ENCODE peak calls at places on chromosomes 5 and 9, in four cellular contexts. One of them, this sample, is unnamed.

GRCh38 chr9:101582593-101582992 is 12.2 kb downstream of the PPP3R2 start:
- DNase-seq in effector CD4-positive, alpha-beta T cell: no peak
- DNase-seq in activated CD4-positive, alpha-beta T cell treated with anti-CD3 and anti-CD28 coated beads, Interleukin-2, amount 50 U/mL, for 1 hour: no peak
- DNase-seq in M059J: peak
- DNase-seq in this sample: no peak

GRCh38 chr5:134551891-134552290 is 26.4 kb downstream of the JADE2 start:
- DNase-seq in effector CD4-positive, alpha-beta T cell: no peak
- DNase-seq in activated CD4-positive, alpha-beta T cell treated with anti-CD3 and anti-CD28 coated beads, Interleukin-2, amount 50 U/mL, for 1 hour: no peak
- DNase-seq in M059J: peak
- DNase-seq in this sample: no peak

GRCh38 chr9:92647671-92648446 is 22.1 kb downstream of the IPPK start:
- DNase-seq in effector CD4-positive, alpha-beta T cell: no peak
- DNase-seq in activated CD4-positive, alpha-beta T cell treated with anti-CD3 and anti-CD28 coated beads, Interleukin-2, amount 50 U/mL, for 1 hour: no peak
- DNase-seq in M059J: no peak
- DNase-seq in this sample: no peak

GRCh38 chr9:114098021-114098659 is 952 bp downstream of the KIF12 start:
- DNase-seq in effector CD4-positive, alpha-beta T cell: no peak
- DNase-seq in activated CD4-positive, alpha-beta T cell treated with anti-CD3 and anti-CD28 coated beads, Interleukin-2, amount 50 U/mL, for 1 hour: no peak
- DNase-seq in M059J: peak
- DNase-seq in this sample: no peak

GRCh38 chr9:113343732-113344231 is 3.7 kb upstream of the WDR31 start:
- DNase-seq in effector CD4-positive, alpha-beta T cell: no peak
- DNase-seq in activated CD4-positive, alpha-beta T cell treated with anti-CD3 and anti-CD28 coated beads, Interleukin-2, amount 50 U/mL, for 1 hour: no peak
- DNase-seq in M059J: peak
- DNase-seq in this sample: no peak

GRCh38 chr5:176823869-176824412 is 13.6 kb downstream of the UNC5A start:
- DNase-seq in effector CD4-positive, alpha-beta T cell: no peak
- DNase-seq in activated CD4-positive, alpha-beta T cell treated with anti-CD3 and anti-CD28 coated beads, Interleukin-2, amount 50 U/mL, for 1 hour: no peak
- DNase-seq in M059J: no peak
- DNase-seq in this sample: no peak

GRCh38 chr5:141513021-141513626 is 24.2 kb downstream of the PCDHGC5 start:
- DNase-seq in effector CD4-positive, alpha-beta T cell: no peak
- DNase-seq in activated CD4-positive, alpha-beta T cell treated with anti-CD3 and anti-CD28 coated beads, Interleukin-2, amount 50 U/mL, for 1 hour: peak
- DNase-seq in M059J: peak
- DNase-seq in this sample: no peak

GRCh38 chr5:149517461-149518122 is 33.6 kb downstream of the CSNK1A1 start:
- DNase-seq in effector CD4-positive, alpha-beta T cell: no peak
- DNase-seq in activated CD4-positive, alpha-beta T cell treated with anti-CD3 and anti-CD28 coated beads, Interleukin-2, amount 50 U/mL, for 1 hour: no peak
- DNase-seq in M059J: no peak
- DNase-seq in this sample: no peak

GRCh38 chr5:107812570-107813141 is 141.9 kb upstream of the EFNA5 start:
- DNase-seq in effector CD4-positive, alpha-beta T cell: no peak
- DNase-seq in activated CD4-positive, alpha-beta T cell treated with anti-CD3 and anti-CD28 coated beads, Interleukin-2, amount 50 U/mL, for 1 hour: no peak
- DNase-seq in M059J: peak
- DNase-seq in this sample: no peak

GRCh38 chr9:129333961-129334743 is 156.1 kb upstream of the IER5L start:
- DNase-seq in effector CD4-positive, alpha-beta T cell: no peak
- DNase-seq in activated CD4-positive, alpha-beta T cell treated with anti-CD3 and anti-CD28 coated beads, Interleukin-2, amount 50 U/mL, for 1 hour: peak
- DNase-seq in M059J: peak
- DNase-seq in this sample: no peak

GRCh38 chr5:158978061-158978745 is 121.5 kb downstream of the EBF1 start:
- DNase-seq in effector CD4-positive, alpha-beta T cell: no peak
- DNase-seq in activated CD4-positive, alpha-beta T cell treated with anti-CD3 and anti-CD28 coated beads, Interleukin-2, amount 50 U/mL, for 1 hour: no peak
- DNase-seq in M059J: peak
- DNase-seq in this sample: no peak

GRCh38 chr5:129031886-129032683 is 62.5 kb upstream of the ISOC1 start:
- DNase-seq in effector CD4-positive, alpha-beta T cell: no peak
- DNase-seq in activated CD4-positive, alpha-beta T cell treated with anti-CD3 and anti-CD28 coated beads, Interleukin-2, amount 50 U/mL, for 1 hour: no peak
- DNase-seq in M059J: no peak
- DNase-seq in this sample: no peak

GRCh38 chr9:26142631-26143030 is 464.4 kb upstream of the TUSC1 start:
- DNase-seq in effector CD4-positive, alpha-beta T cell: no peak
- DNase-seq in activated CD4-positive, alpha-beta T cell treated with anti-CD3 and anti-CD28 coated beads, Interleukin-2, amount 50 U/mL, for 1 hour: no peak
- DNase-seq in M059J: no peak
- DNase-seq in this sample: no peak

GRCh38 chr9:18071651-18072060 is 402.3 kb upstream of the ADAMTSL1 start:
- DNase-seq in effector CD4-positive, alpha-beta T cell: no peak
- DNase-seq in activated CD4-positive, alpha-beta T cell treated with anti-CD3 and anti-CD28 coated beads, Interleukin-2, amount 50 U/mL, for 1 hour: no peak
- DNase-seq in M059J: peak
- DNase-seq in this sample: no peak

GRCh38 chr9:125483697-125484096 is 222.1 kb downstream of the GAPVD1 start:
- DNase-seq in effector CD4-positive, alpha-beta T cell: no peak
- DNase-seq in activated CD4-positive, alpha-beta T cell treated with anti-CD3 and anti-CD28 coated beads, Interleukin-2, amount 50 U/mL, for 1 hour: no peak
- DNase-seq in M059J: no peak
- DNase-seq in this sample: no peak

GRCh38 chr5:164235176-164235914 is 729.9 kb downstream of the MAT2B start:
- DNase-seq in effector CD4-positive, alpha-beta T cell: no peak
- DNase-seq in activated CD4-positive, alpha-beta T cell treated with anti-CD3 and anti-CD28 coated beads, Interleukin-2, amount 50 U/mL, for 1 hour: no peak
- DNase-seq in M059J: peak
- DNase-seq in this sample: no peak

GRCh38 chr5:68337235-68337634 is 121.7 kb downstream of the PIK3R1 start:
- DNase-seq in effector CD4-positive, alpha-beta T cell: no peak
- DNase-seq in activated CD4-positive, alpha-beta T cell treated with anti-CD3 and anti-CD28 coated beads, Interleukin-2, amount 50 U/mL, for 1 hour: no peak
- DNase-seq in M059J: no peak
- DNase-seq in this sample: no peak

GRCh38 chr9:133701321-133701980 is 36.7 kb downstream of the SARDH start:
- DNase-seq in effector CD4-positive, alpha-beta T cell: peak
- DNase-seq in activated CD4-positive, alpha-beta T cell treated with anti-CD3 and anti-CD28 coated beads, Interleukin-2, amount 50 U/mL, for 1 hour: peak
- DNase-seq in M059J: no peak
- DNase-seq in this sample: no peak

GRCh38 chr9:131736440-131736839 is 3.4 kb downstream of the RAPGEF1 start:
- DNase-seq in effector CD4-positive, alpha-beta T cell: no peak
- DNase-seq in activated CD4-positive, alpha-beta T cell treated with anti-CD3 and anti-CD28 coated beads, Interleukin-2, amount 50 U/mL, for 1 hour: no peak
- DNase-seq in M059J: no peak
- DNase-seq in this sample: no peak

GRCh38 chr5:154484393-154484944 is 6.4 kb upstream of the HAND1 start:
- DNase-seq in effector CD4-positive, alpha-beta T cell: no peak
- DNase-seq in activated CD4-positive, alpha-beta T cell treated with anti-CD3 and anti-CD28 coated beads, Interleukin-2, amount 50 U/mL, for 1 hour: no peak
- DNase-seq in M059J: no peak
- DNase-seq in this sample: no peak

GRCh38 chr5:105849701-105850100 is 1821.0 kb downstream of the EFNA5 start:
- DNase-seq in effector CD4-positive, alpha-beta T cell: no peak
- DNase-seq in activated CD4-positive, alpha-beta T cell treated with anti-CD3 and anti-CD28 coated beads, Interleukin-2, amount 50 U/mL, for 1 hour: no peak
- DNase-seq in M059J: no peak
- DNase-seq in this sample: no peak

GRCh38 chr9:109143881-109144562 is 23.0 kb downstream of the FRRS1L start:
- DNase-seq in effector CD4-positive, alpha-beta T cell: no peak
- DNase-seq in activated CD4-positive, alpha-beta T cell treated with anti-CD3 and anti-CD28 coated beads, Interleukin-2, amount 50 U/mL, for 1 hour: no peak
- DNase-seq in M059J: peak
- DNase-seq in this sample: no peak

GRCh38 chr5:159410480-159410879 is 80.2 kb upstream of the IL12B start:
- DNase-seq in effector CD4-positive, alpha-beta T cell: no peak
- DNase-seq in activated CD4-positive, alpha-beta T cell treated with anti-CD3 and anti-CD28 coated beads, Interleukin-2, amount 50 U/mL, for 1 hour: no peak
- DNase-seq in M059J: no peak
- DNase-seq in this sample: no peak

GRCh38 chr5:100643473-100643872 is 108.3 kb downstream of the FAM174A start:
- DNase-seq in effector CD4-positive, alpha-beta T cell: no peak
- DNase-seq in activated CD4-positive, alpha-beta T cell treated with anti-CD3 and anti-CD28 coated beads, Interleukin-2, amount 50 U/mL, for 1 hour: no peak
- DNase-seq in M059J: peak
- DNase-seq in this sample: no peak

GRCh38 chr5:158384535-158385421 is 525.8 kb upstream of the CLINT1 start:
- DNase-seq in effector CD4-positive, alpha-beta T cell: no peak
- DNase-seq in activated CD4-positive, alpha-beta T cell treated with anti-CD3 and anti-CD28 coated beads, Interleukin-2, amount 50 U/mL, for 1 hour: no peak
- DNase-seq in M059J: peak
- DNase-seq in this sample: no peak

GRCh38 chr5:78612227-78613150 is 36.1 kb downstream of the LHFPL2 start:
- DNase-seq in effector CD4-positive, alpha-beta T cell: no peak
- DNase-seq in activated CD4-positive, alpha-beta T cell treated with anti-CD3 and anti-CD28 coated beads, Interleukin-2, amount 50 U/mL, for 1 hour: no peak
- DNase-seq in M059J: no peak
- DNase-seq in this sample: no peak

GRCh38 chr9:77175152-77175551 is 2.2 kb upstream of the VPS13A start:
- DNase-seq in effector CD4-positive, alpha-beta T cell: no peak
- DNase-seq in activated CD4-positive, alpha-beta T cell treated with anti-CD3 and anti-CD28 coated beads, Interleukin-2, amount 50 U/mL, for 1 hour: no peak
- DNase-seq in M059J: no peak
- DNase-seq in this sample: no peak

GRCh38 chr5:72194846-72195245 is 87.6 kb downstream of the MAP1B start:
- DNase-seq in effector CD4-positive, alpha-beta T cell: no peak
- DNase-seq in activated CD4-positive, alpha-beta T cell treated with anti-CD3 and anti-CD28 coated beads, Interleukin-2, amount 50 U/mL, for 1 hour: no peak
- DNase-seq in M059J: peak
- DNase-seq in this sample: no peak

GRCh38 chr9:108620767-108621166 is 235.0 kb downstream of the ACTL7B start:
- DNase-seq in effector CD4-positive, alpha-beta T cell: no peak
- DNase-seq in activated CD4-positive, alpha-beta T cell treated with anti-CD3 and anti-CD28 coated beads, Interleukin-2, amount 50 U/mL, for 1 hour: no peak
- DNase-seq in M059J: peak
- DNase-seq in this sample: no peak

GRCh38 chr5:94751456-94751855 is 133.0 kb downstream of the SLF1 start:
- DNase-seq in effector CD4-positive, alpha-beta T cell: no peak
- DNase-seq in activated CD4-positive, alpha-beta T cell treated with anti-CD3 and anti-CD28 coated beads, Interleukin-2, amount 50 U/mL, for 1 hour: no peak
- DNase-seq in M059J: no peak
- DNase-seq in this sample: no peak

GRCh38 chr9:93896093-93896492 is 59.1 kb downstream of the BARX1 start:
- DNase-seq in effector CD4-positive, alpha-beta T cell: no peak
- DNase-seq in activated CD4-positive, alpha-beta T cell treated with anti-CD3 and anti-CD28 coated beads, Interleukin-2, amount 50 U/mL, for 1 hour: no peak
- DNase-seq in M059J: no peak
- DNase-seq in this sample: no peak

GRCh38 chr5:31614147-31615030 is 24.5 kb upstream of the PDZD2 start:
- DNase-seq in effector CD4-positive, alpha-beta T cell: no peak
- DNase-seq in activated CD4-positive, alpha-beta T cell treated with anti-CD3 and anti-CD28 coated beads, Interleukin-2, amount 50 U/mL, for 1 hour: no peak
- DNase-seq in M059J: peak
- DNase-seq in this sample: no peak

GRCh38 chr5:54740141-54740540 is 222.6 kb downstream of the SNX18 start:
- DNase-seq in effector CD4-positive, alpha-beta T cell: no peak
- DNase-seq in activated CD4-positive, alpha-beta T cell treated with anti-CD3 and anti-CD28 coated beads, Interleukin-2, amount 50 U/mL, for 1 hour: no peak
- DNase-seq in M059J: no peak
- DNase-seq in this sample: no peak

GRCh38 chr5:143629871-143630658 is 181.9 kb upstream of the HMHB1 start:
- DNase-seq in effector CD4-positive, alpha-beta T cell: no peak
- DNase-seq in activated CD4-positive, alpha-beta T cell treated with anti-CD3 and anti-CD28 coated beads, Interleukin-2, amount 50 U/mL, for 1 hour: no peak
- DNase-seq in M059J: peak
- DNase-seq in this sample: no peak

GRCh38 chr9:6845128-6845826 is 87.5 kb downstream of the KDM4C start:
- DNase-seq in effector CD4-positive, alpha-beta T cell: no peak
- DNase-seq in activated CD4-positive, alpha-beta T cell treated with anti-CD3 and anti-CD28 coated beads, Interleukin-2, amount 50 U/mL, for 1 hour: no peak
- DNase-seq in M059J: no peak
- DNase-seq in this sample: no peak

GRCh38 chr9:131645078-131645776 is 94.6 kb downstream of the RAPGEF1 start:
- DNase-seq in effector CD4-positive, alpha-beta T cell: no peak
- DNase-seq in activated CD4-positive, alpha-beta T cell treated with anti-CD3 and anti-CD28 coated beads, Interleukin-2, amount 50 U/mL, for 1 hour: no peak
- DNase-seq in M059J: peak
- DNase-seq in this sample: no peak

GRCh38 chr5:181198905-181199519 is 6.0 kb downstream of the TRIM7 start:
- DNase-seq in effector CD4-positive, alpha-beta T cell: no peak
- DNase-seq in activated CD4-positive, alpha-beta T cell treated with anti-CD3 and anti-CD28 coated beads, Interleukin-2, amount 50 U/mL, for 1 hour: no peak
- DNase-seq in M059J: no peak
- DNase-seq in this sample: no peak

GRCh38 chr5:154646841-154647759 is 108.1 kb upstream of the LARP1 start:
- DNase-seq in effector CD4-positive, alpha-beta T cell: no peak
- DNase-seq in activated CD4-positive, alpha-beta T cell treated with anti-CD3 and anti-CD28 coated beads, Interleukin-2, amount 50 U/mL, for 1 hour: no peak
- DNase-seq in M059J: no peak
- DNase-seq in this sample: no peak

GRCh38 chr5:133287500-133287899 is 235.7 kb downstream of the HSPA4 start:
- DNase-seq in effector CD4-positive, alpha-beta T cell: no peak
- DNase-seq in activated CD4-positive, alpha-beta T cell treated with anti-CD3 and anti-CD28 coated beads, Interleukin-2, amount 50 U/mL, for 1 hour: peak
- DNase-seq in M059J: no peak
- DNase-seq in this sample: no peak

This sample was measured in cortex of kidney.